ENCODE peak calls at places on chromosomes 11 and 22, in ten cellular contexts. B is EH; N is stimulated activated CD4-positive, alpha-beta T cell treated with anti-CD3 and anti-CD28 coated beads, Interleukin-4, amount 100 ng/mL, for 48 hours; U is NCI-H1105 treated with DMSO at 0.1 percent for 48 hours; E is activated T-helper 1 cell treated with Interleukin-2 at 50 U/mL for 16 hours; Q is ovary; Y is LoVo; T is activated CD4-positive, alpha-beta T cell treated with anti-CD3 and anti-CD28 coated beads, Interleukin-2, amount 50 U/mL, for 1 hour; K is tibial nerve; S is bronchial epithelial cell. L is an unnamed sample.

GRCh38 chr11:75199412-75199955 is 41.1 kb upstream of the TPBGL start:
- DNase-seq in E (no peak), U (peak), K (no peak), T (no peak), Y (no peak), Q (no peak), S (no peak), B (no peak), N (no peak), L (no peak)

GRCh38 chr11:45405916-45406670 is 120.0 kb upstream of the SYT13 start:
- DNase-seq in E (no peak), T (no peak), Y (no peak), S (peak), B (peak), K (no peak), Q (no peak), U (no peak), N (no peak), L (no peak)

GRCh38 chr22:40588726-40589125 is 47.8 kb downstream of the MRTFA start:
- DNase-seq in E (no peak), Q (no peak), Y (no peak), T (no peak), S (peak), N (no peak), K (no peak), U (no peak), B (peak), L (no peak)

GRCh38 chr11:35116245-35116644 is 22.7 kb upstream of the CD44 start:
- DNase-seq in Q (no peak), N (no peak), Y (no peak), K (no peak), S (peak), T (no peak), E (no peak), U (no peak), B (peak), L (no peak)

GRCh38 chr11:118396097-118396501 is 5.3 kb upstream of the ATP5MG start:
- DNase-seq in T (no peak), K (no peak), S (no peak), Y (no peak), E (no peak), B (no peak), N (no peak), U (no peak), Q (no peak), L (no peak)

GRCh38 chr22:19022755-19023154 is 86.7 kb upstream of the PRODH start:
- DNase-seq in K (no peak), U (no peak), B (no peak), N (no peak), T (no peak), Q (no peak), E (no peak), S (no peak), Y (no peak), L (no peak)

GRCh38 chr11:16925495-16926065 is 88.6 kb downstream of the PLEKHA7 start:
- DNase-seq in K (no peak), E (no peak), N (peak), U (peak), B (peak), Y (peak), Q (peak), S (peak), T (no peak), L (peak)

GRCh38 chr22:33350391-33350955 is 292.3 kb upstream of the SYN3 start:
- DNase-seq in S (no peak), E (no peak), B (no peak), U (no peak), K (no peak), Q (no peak), Y (no peak), T (no peak), N (no peak), L (no peak)

GRCh38 chr11:9815486-9816136 is 151.7 kb downstream of the SWAP70 start:
- DNase-seq in S (peak), U (no peak), T (no peak), Q (no peak), B (peak), N (no peak), E (no peak), Y (no peak), K (no peak), L (no peak)

GRCh38 chr11:134583397-134583990 is 171.5 kb upstream of the B3GAT1 start:
- DNase-seq in N (no peak), Q (no peak), K (no peak), B (no peak), E (no peak), Y (no peak), U (no peak), S (no peak), T (no peak), L (no peak)

GRCh38 chr11:76233196-76233921 is 27.1 kb upstream of the WNT11 start:
- DNase-seq in K (no peak), T (no peak), Q (no peak), B (no peak), U (no peak), Y (no peak), E (no peak), N (no peak), S (no peak), L (no peak)

GRCh38 chr11:83299681-83300080 is 13.5 kb upstream of the CCDC90B start:
- DNase-seq in U (no peak), S (no peak), Y (no peak), T (no peak), K (no peak), Q (no peak), B (no peak), E (no peak), N (no peak), L (no peak)

L was measured in COR-L47.